ENCODE peak calls at places on chromosomes 16 and 17, in eight cellular contexts. B is MCF 10A; M is KBM-7; W is neural progenitor cell; P is adipocyte; F is NCI-H524; Q is HL-60; N is stimulated activated CD4-positive, alpha-beta T cell treated with anti-CD3 and anti-CD28 coated beads, TNF-alpha, amount 100 ng/mL, for 24 hours. O is an unnamed sample.

GRCh38 chr17:69358688-69359596 is 32.0 kb upstream of the ABCA5 start:
- DNase-seq in Q (no peak), P (no peak), W (peak), B (peak), F (peak), M (peak), N (no peak), O (no peak)

GRCh38 chr16:86298166-86299131 is 211.9 kb upstream of the FOXF1 start:
- DNase-seq in M (no peak), P (peak), N (no peak), B (peak), F (no peak), W (peak), Q (no peak), O (no peak)

GRCh38 chr17:74924250-74924948 is at the start of gene OTOP2:
- DNase-seq in W (peak), F (no peak), Q (peak), P (no peak), N (no peak), B (no peak), M (peak), O (peak)

GRCh38 chr17:43814026-43814425 is 18.9 kb downstream of the MPP3 start:
- DNase-seq in B (no peak), F (no peak), W (no peak), P (no peak), Q (no peak), N (no peak), M (no peak), O (no peak)

GRCh38 chr17:64692187-64692586 is 30.1 kb upstream of the SMURF2 start:
- DNase-seq in F (no peak), N (no peak), P (no peak), M (no peak), Q (no peak), W (no peak), B (no peak), O (no peak)

GRCh38 chr16:23408242-23409201 is 44.5 kb downstream of the COG7 start:
- DNase-seq in M (no peak), P (peak), W (peak), Q (no peak), N (no peak), B (no peak), F (peak), O (no peak)

GRCh38 chr17:75624021-75624420 is 9.2 kb upstream of the SMIM5 start:
- DNase-seq in B (no peak), F (no peak), Q (no peak), M (no peak), N (no peak), W (no peak), P (no peak), O (no peak)

GRCh38 chr16:24995469-24995868 is 19.7 kb downstream of the ARHGAP17 start:
- DNase-seq in B (no peak), P (no peak), M (no peak), N (no peak), W (no peak), Q (no peak), F (no peak), O (no peak)

GRCh38 chr16:86914850-86915717 is 336.7 kb downstream of the FOXL1 start:
- DNase-seq in M (no peak), Q (no peak), N (no peak), F (no peak), B (no peak), W (no peak), P (no peak), O (no peak)

GRCh38 chr16:1163567-1164055 is 10.7 kb downstream of the CACNA1H start:
- DNase-seq in F (no peak), Q (no peak), B (peak), N (no peak), P (no peak), W (no peak), M (peak), O (no peak)

GRCh38 chr17:45429338-45430005 is 3.2 kb downstream of the ARHGAP27 start:
- DNase-seq in N (no peak), B (no peak), F (no peak), P (peak), Q (no peak), W (peak), M (no peak), O (no peak)

GRCh38 chr17:68396795-68397536 is 60.3 kb downstream of the WIPI1 start:
- DNase-seq in P (no peak), N (no peak), Q (no peak), B (no peak), F (no peak), M (peak), W (no peak), O (no peak)

GRCh38 chr16:8962393-8963009 is 1.2 kb downstream of the USP7 start:
- DNase-seq in B (peak), Q (no peak), F (no peak), W (peak), M (no peak), P (peak), N (no peak), O (peak)

GRCh38 chr17:44198721-44199552 is 747 bp downstream of the ATXN7L3 start:
- DNase-seq in F (no peak), M (peak), Q (peak), W (peak), B (peak), N (no peak), P (peak), O (peak)

GRCh38 chr17:1029196-1029911 is 32.4 kb downstream of the TIMM22 start:
- DNase-seq in W (no peak), Q (no peak), N (no peak), B (peak), P (peak), M (no peak), F (no peak), O (no peak)

GRCh38 chr17:64081802-64082799 is 47.8 kb downstream of the ERN1 start:
- DNase-seq in F (peak), N (no peak), B (peak), P (peak), W (no peak), M (peak), Q (peak), O (no peak)

GRCh38 chr16:76035689-76036088 is 241.5 kb upstream of the CNTNAP4 start:
- DNase-seq in N (no peak), F (no peak), Q (no peak), P (no peak), M (peak), W (peak), B (peak), O (no peak)

GRCh38 chr17:80924807-80925610 is 66.6 kb upstream of the CHMP6 start:
- DNase-seq in P (no peak), F (no peak), N (no peak), B (no peak), M (no peak), Q (no peak), W (no peak), O (no peak)

GRCh38 chr17:909642-910323 is 69.8 kb downstream of the NXN start:
- DNase-seq in P (no peak), F (no peak), B (peak), N (no peak), Q (no peak), M (no peak), W (no peak), O (no peak)

GRCh38 chr16:7218936-7219335 is 113.7 kb upstream of the RBFOX1 start:
- DNase-seq in M (no peak), Q (no peak), W (peak), N (no peak), P (no peak), F (no peak), B (no peak), O (no peak)

GRCh38 chr17:28812136-28812979 is 30.2 kb downstream of the FAM222B start:
- DNase-seq in B (peak), W (peak), F (peak), P (peak), N (peak), M (peak), Q (peak), O (peak)

GRCh38 chr17:57597531-57598453 is 147.3 kb downstream of the CCDC182 start:
- DNase-seq in Q (peak), M (peak), W (peak), N (no peak), F (peak), B (peak), P (peak), O (no peak)

GRCh38 chr16:88479795-88480760 is 27.0 kb downstream of the ZFPM1 start:
- DNase-seq in N (no peak), P (no peak), B (no peak), F (no peak), M (no peak), Q (peak), W (no peak), O (peak)